ENCODE peak calls at places on chromosome X, in four cellular contexts. V, O, X and W are unnamed samples.

GRCh38 chrX:86805241-86805640 is 657.0 kb downstream of the DACH2 start:
- DNase-seq in V (no peak), O (no peak), X (no peak), W (no peak)

GRCh38 chrX:13687203-13687602 is 1.7 kb upstream of the RAB9A start:
- DNase-seq in V (no peak), O (no peak), X (no peak), W (no peak)

GRCh38 chrX:69387559-69388487 is 116.3 kb upstream of the NALF2 start:
- DNase-seq in V (peak), O (peak), X (peak), W (peak)

GRCh38 chrX:489805-490204 is 103.1 kb upstream of the PPP2R3B start:
- DNase-seq in V (no peak), O (no peak), X (no peak), W (no peak)

GRCh38 chrX:63349307-63349706 is 1.8 kb downstream of the SPIN4 start:
- DNase-seq in V (no peak), O (no peak), X (no peak), W (no peak)

GRCh38 chrX:70454441-70455365 is 10.1 kb downstream of the DLG3 start:
- DNase-seq in V (peak), O (peak), X (peak), W (peak)

GRCh38 chrX:23035493-23035892 is 35.7 kb downstream of the DDX53 start:
- DNase-seq in V (no peak), O (no peak), X (no peak), W (peak)

GRCh38 chrX:39327255-39327654 is 526.0 kb downstream of the MID1IP1 start:
- DNase-seq in V (no peak), O (no peak), X (no peak), W (no peak)

GRCh38 chrX:54747713-54748393 is 50.2 kb downstream of the ITIH6 start:
- DNase-seq in V (no peak), O (no peak), X (no peak), W (no peak)

GRCh38 chrX:13868481-13869040 is 51.7 kb upstream of the GPM6B start:
- DNase-seq in V (peak), O (no peak), X (no peak), W (no peak)

GRCh38 chrX:71637848-71638247 is 19.5 kb upstream of the CXCR3 start:
- DNase-seq in V (peak), O (no peak), X (no peak), W (no peak)

GRCh38 chrX:22300130-22300529 is 27.4 kb downstream of the CBLL2 start:
- DNase-seq in V (peak), O (no peak), X (no peak), W (no peak)

GRCh38 chrX:72247206-72247944 is 8.5 kb upstream of the ERCC6L start:
- DNase-seq in V (peak), O (no peak), X (no peak), W (no peak)

GRCh38 chrX:39762266-39762841 is 335.4 kb downstream of the BCOR start:
- DNase-seq in V (peak), O (no peak), X (no peak), W (no peak)

GRCh38 chrX:72003811-72004750 is 93.4 kb downstream of the NHSL2 start:
- DNase-seq in V (no peak), O (no peak), X (peak), W (peak)

GRCh38 chrX:143319526-143319925 is 197.7 kb downstream of the SPANXN3 start:
- DNase-seq in V (no peak), O (no peak), X (no peak), W (no peak)

GRCh38 chrX:45849261-45849660 is 648.6 kb upstream of the DIPK2B start:
- DNase-seq in V (peak), O (no peak), X (no peak), W (no peak)

GRCh38 chrX:155745792-155746191 is 133.0 kb upstream of the TMLHE start:
- DNase-seq in V (peak), O (no peak), X (no peak), W (no peak)

GRCh38 chrX:41563881-41564280 is 116.7 kb downstream of the NYX start:
- DNase-seq in V (peak), O (no peak), X (no peak), W (no peak)

GRCh38 chrX:71509289-71509688 is 23.6 kb upstream of the OGT start:
- DNase-seq in V (no peak), O (no peak), X (no peak), W (no peak)

GRCh38 chrX:12142661-12143060 is 4.4 kb downstream of the FRMPD4 start:
- DNase-seq in V (no peak), O (no peak), X (no peak), W (no peak)

GRCh38 chrX:12141511-12141910 is 3.2 kb downstream of the FRMPD4 start:
- DNase-seq in V (no peak), O (no peak), X (no peak), W (no peak)

GRCh38 chrX:12137982-12138365 is 299 bp upstream of the FRMPD4 start:
- DNase-seq in V (no peak), O (no peak), X (no peak), W (peak)

GRCh38 chrX:12139934-12140611 is 1.8 kb downstream of the FRMPD4 start:
- DNase-seq in V (peak), O (no peak), X (no peak), W (no peak)

DNA sequence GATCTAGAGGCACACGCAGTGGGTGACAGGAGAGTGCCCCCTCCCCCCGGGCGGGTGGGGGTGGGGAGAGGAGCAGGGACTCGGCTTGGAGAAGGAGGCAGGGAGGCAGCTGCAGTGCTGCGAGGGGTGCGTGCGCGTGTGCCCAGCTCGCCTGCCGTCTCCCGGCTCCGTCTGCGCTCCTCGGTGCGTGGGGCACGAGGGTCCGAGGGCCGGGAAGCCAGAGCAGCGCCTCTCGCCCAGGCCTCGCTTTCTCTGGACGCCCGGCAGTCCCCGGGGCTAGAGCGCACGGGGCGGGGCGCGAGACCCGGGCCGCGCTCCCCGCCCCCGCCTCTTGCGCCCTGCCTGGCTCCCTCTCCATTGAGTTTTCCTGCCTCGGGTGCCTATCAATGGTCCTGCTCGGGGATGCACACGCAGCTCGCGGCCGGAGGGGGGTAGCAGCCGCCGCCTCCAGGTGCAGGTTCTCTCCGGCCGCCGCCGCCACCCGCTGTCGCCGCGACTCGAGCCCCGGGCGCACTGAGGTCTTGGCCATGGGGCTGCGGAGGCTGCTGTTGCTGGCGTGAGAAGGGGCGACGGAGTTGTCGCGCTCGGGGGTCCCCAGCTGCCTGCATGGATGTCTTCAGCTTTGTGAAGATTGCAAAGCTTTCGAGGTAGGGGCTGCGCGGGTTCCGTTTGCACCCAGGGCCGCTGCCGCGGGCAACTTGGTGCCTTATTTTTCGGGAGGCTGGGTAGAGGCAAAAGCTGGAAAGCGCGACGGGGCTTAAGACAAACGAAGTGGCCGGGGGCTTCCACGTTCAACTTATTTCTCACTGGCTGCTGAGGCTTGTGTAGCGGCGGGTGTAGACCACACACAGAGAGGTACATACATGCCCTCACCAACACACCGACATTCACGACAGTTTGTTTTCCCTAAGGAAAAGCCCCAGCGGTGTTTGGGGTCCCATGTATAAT is at the start of gene FRMPD4:
- DNase-seq in V (peak), O (peak), X (no peak), W (peak)
- H3K14ac ChIP-seq in V (peak), O (no peak), X (no peak), W (no peak)

DNA sequence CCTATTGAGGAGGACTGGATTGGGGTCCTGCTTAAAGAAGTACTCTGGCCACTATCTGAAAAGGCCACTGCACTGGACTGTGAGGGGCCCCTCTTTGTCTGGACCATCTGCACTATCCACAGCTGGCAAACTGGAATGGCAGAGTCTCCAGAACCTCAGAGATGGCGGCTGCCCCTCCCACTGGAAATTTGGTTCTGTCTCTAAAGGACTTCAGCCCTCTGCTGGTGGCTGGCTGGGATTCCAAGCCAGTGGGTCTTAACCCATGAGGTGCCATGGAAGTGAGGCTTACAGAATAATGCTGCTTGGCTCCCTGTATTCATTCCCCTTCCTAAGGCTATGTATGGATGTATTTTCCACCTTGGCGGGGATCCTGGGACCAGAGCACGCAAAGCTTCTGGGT is 41.6 kb upstream of the CYLC1 start:
- DNase-seq in V (no peak), O (no peak), X (no peak), W (peak)
- H3K4me2 ChIP-seq in V (no peak), O (no peak), X (no peak), W (no peak)

DNA sequence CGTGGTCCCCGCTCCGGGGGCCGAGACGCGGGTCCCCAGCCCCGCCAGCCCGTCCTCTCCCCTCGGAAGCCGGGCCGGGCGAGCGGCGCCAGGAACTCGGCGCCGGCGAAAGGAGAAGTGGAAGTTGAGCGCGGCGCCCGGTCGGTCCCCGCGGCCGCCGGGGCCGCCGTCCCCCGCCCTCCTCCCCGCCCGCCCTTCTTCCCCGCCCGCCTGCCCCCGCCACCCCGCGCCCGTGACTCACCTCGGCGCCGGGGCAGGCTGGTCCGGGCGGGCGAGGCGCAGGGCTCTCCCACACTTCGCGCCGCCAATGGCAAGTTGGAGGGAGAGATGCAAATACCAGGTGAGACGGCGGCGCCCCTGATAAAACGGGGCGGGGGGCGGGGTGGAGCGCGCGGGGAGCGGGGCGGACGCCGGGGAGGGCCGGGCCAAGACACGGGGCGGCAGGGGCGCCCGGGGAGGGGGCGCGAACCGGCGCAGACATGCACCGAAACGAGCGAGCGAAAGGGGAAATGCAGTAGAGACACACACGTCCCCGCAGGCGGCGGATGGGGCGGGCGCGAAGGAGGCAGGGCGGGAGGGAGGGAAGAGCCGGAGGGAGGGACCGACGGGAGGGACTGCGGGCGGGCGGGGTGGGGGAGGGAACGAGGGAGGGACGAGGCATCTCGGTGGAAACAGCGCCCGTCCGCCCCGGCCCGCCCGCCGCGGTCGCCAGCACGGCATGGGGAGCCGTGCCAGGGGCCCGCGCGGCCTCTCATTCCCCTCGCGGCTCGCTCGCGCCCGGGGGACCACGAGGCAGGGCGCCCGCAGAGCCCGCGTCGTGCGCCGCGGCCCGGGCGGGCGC is at the start of gene ELF4:
- DNase-seq in V (peak), O (no peak), X (no peak), W (no peak)
- H2BK15ac ChIP-seq in V (no peak), O (no peak), X (no peak), W (no peak)

GRCh38 chrX:103220511-103221406 is 5.9 kb downstream of the BEX4 start:
- DNase-seq in V (no peak), O (no peak), X (no peak), W (no peak)
- H3K14ac ChIP-seq in V (no peak), O (no peak), X (no peak), W (no peak)

GRCh38 chrX:49199315-49199595 is 738 bp downstream of the SYP start:
- DNase-seq in V (no peak), O (no peak), X (no peak), W (no peak)

GRCh38 chrX:49202022-49202421 is 2.0 kb upstream of the SYP start:
- DNase-seq in V (no peak), O (no peak), X (no peak), W (no peak)

GRCh38 chrX:49197543-49198087 is 2.4 kb downstream of the SYP start:
- DNase-seq in V (no peak), O (no peak), X (no peak), W (no peak)

GRCh38 chrX:49199906-49200771 is at the start of gene SYP:
- DNase-seq in V (peak), O (peak), X (peak), W (peak)

GRCh38 chrX:49198540-49199314 is 1.3 kb downstream of the SYP start:
- DNase-seq in V (no peak), O (no peak), X (no peak), W (no peak)
- H3K4me2 ChIP-seq in V (no peak), O (no peak), X (peak), W (peak)

GRCh38 chrX:154019061-154019621 is 561 bp downstream of the IRAK1 start:
- DNase-seq in V (no peak), O (no peak), X (no peak), W (no peak)
- H2BK15ac ChIP-seq in V (no peak), O (no peak), X (no peak), W (no peak)

GRCh38 chrX:150547511-150548115 is 20.8 kb upstream of the MTM1 start:
- DNase-seq in V (no peak), O (no peak), X (no peak), W (peak)
- H3K14ac ChIP-seq in V (no peak), O (no peak), X (no peak), W (peak)

GRCh38 chrX:27571164-27571563 is 19.0 kb upstream of the DCAF8L2 start:
- DNase-seq in V (no peak), O (no peak), X (no peak), W (no peak)

DNA sequence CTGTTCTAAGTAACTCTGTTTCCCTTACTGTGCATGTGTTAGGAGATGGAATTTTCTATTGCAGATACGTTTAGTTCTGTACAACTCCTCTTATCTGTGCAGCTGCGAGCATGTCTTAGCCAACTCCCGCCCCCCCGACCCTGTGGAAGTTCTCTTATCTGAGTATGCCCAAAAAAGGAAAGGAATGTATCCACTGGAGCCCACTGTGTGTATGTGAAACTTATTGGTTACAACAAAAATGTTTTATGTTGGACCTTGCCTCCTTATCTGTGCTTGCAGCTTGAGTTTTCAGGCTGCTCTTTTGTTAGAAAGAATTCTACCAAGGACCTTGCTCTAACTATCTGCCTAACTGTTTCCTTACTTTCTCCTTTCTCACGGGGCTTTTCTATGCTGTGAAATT is 24.2 kb upstream of the DCAF8L2 start:
- DNase-seq in V (peak), O (no peak), X (no peak), W (no peak)
- H3K4me2 ChIP-seq in V (no peak), O (no peak), X (no peak), W (no peak)